ENCODE peak calls at places on chromosome 22, in ten cellular contexts. One of them, this sample, is unnamed. For H3K36me3, the result is how much of the 10 kb centered on the place peaks cover.

GRCh38 chr22:46359362-46359761 is 23.8 kb downstream of the TRMU start:
- DNase-seq in BJ: no peak
- DNase-seq in small intestine: no peak
- DNase-seq in Caco-2: no peak
- DNase-seq in heart left ventricle: peak
- DNase-seq in K562: no peak
- DNase-seq in cardiac muscle cell: no peak
- DNase-seq in Peyer's patch: no peak
- DNase-seq in ovary: no peak
- DNase-seq in CD8-positive, alpha-beta memory T cell: no peak
- DNase-seq in this sample: no peak

GRCh38 chr22:37157516-37158289 is 8.0 kb upstream of the IL2RB start:
- DNase-seq in Peyer's patch: no peak
- DNase-seq in BJ: no peak
- DNase-seq in Caco-2: no peak
- DNase-seq in heart left ventricle: no peak
- DNase-seq in small intestine: no peak
- DNase-seq in K562: no peak
- DNase-seq in ovary: no peak
- DNase-seq in CD8-positive, alpha-beta memory T cell: no peak
- DNase-seq in cardiac muscle cell: no peak
- DNase-seq in this sample: no peak

GRCh38 chr22:34105461-34106062 is 185.3 kb upstream of the LARGE1 start:
- DNase-seq in Peyer's patch: peak
- DNase-seq in cardiac muscle cell: peak
- DNase-seq in BJ: no peak
- DNase-seq in ovary: peak
- DNase-seq in Caco-2: peak
- DNase-seq in small intestine: peak
- DNase-seq in K562: no peak
- DNase-seq in CD8-positive, alpha-beta memory T cell: no peak
- DNase-seq in heart left ventricle: no peak
- DNase-seq in this sample: peak

GRCh38 chr22:31973739-31974138 is 29.4 kb downstream of the YWHAH start:
- DNase-seq in Peyer's patch: peak
- DNase-seq in ovary: no peak
- DNase-seq in BJ: no peak
- DNase-seq in CD8-positive, alpha-beta memory T cell: no peak
- DNase-seq in heart left ventricle: no peak
- DNase-seq in K562: no peak
- DNase-seq in small intestine: peak
- DNase-seq in Caco-2: no peak
- DNase-seq in cardiac muscle cell: no peak
- DNase-seq in this sample: no peak

GRCh38 chr22:35977136-35977535 is 51.5 kb downstream of the RBFOX2 start:
- DNase-seq in Caco-2: no peak
- DNase-seq in K562: no peak
- DNase-seq in heart left ventricle: no peak
- DNase-seq in BJ: no peak
- DNase-seq in cardiac muscle cell: no peak
- DNase-seq in Peyer's patch: no peak
- DNase-seq in CD8-positive, alpha-beta memory T cell: no peak
- DNase-seq in small intestine: no peak
- DNase-seq in ovary: no peak
- DNase-seq in this sample: no peak

GRCh38 chr22:27170491-27170890 is 513.1 kb downstream of the MIAT start:
- DNase-seq in Caco-2: no peak
- DNase-seq in CD8-positive, alpha-beta memory T cell: no peak
- DNase-seq in small intestine: no peak
- DNase-seq in BJ: no peak
- DNase-seq in K562: no peak
- DNase-seq in Peyer's patch: no peak
- DNase-seq in heart left ventricle: no peak
- DNase-seq in ovary: peak
- DNase-seq in cardiac muscle cell: no peak
- DNase-seq in this sample: peak

GRCh38 chr22:46592390-46592872 is 27.8 kb upstream of the GRAMD4 start:
- DNase-seq in CD8-positive, alpha-beta memory T cell: peak
- DNase-seq in Caco-2: no peak
- DNase-seq in K562: no peak
- DNase-seq in cardiac muscle cell: no peak
- DNase-seq in Peyer's patch: no peak
- DNase-seq in BJ: peak
- DNase-seq in small intestine: no peak
- DNase-seq in ovary: no peak
- DNase-seq in heart left ventricle: no peak
- DNase-seq in this sample: no peak

GRCh38 chr22:30208631-30209603 is 37.6 kb downstream of the LIF start:
- DNase-seq in ovary: peak
- DNase-seq in Caco-2: peak
- DNase-seq in cardiac muscle cell: no peak
- DNase-seq in heart left ventricle: peak
- DNase-seq in BJ: no peak
- DNase-seq in small intestine: peak
- DNase-seq in K562: peak
- DNase-seq in CD8-positive, alpha-beta memory T cell: no peak
- DNase-seq in Peyer's patch: no peak
- DNase-seq in this sample: peak

GRCh38 chr22:30813936-30814335 is 119.3 kb downstream of the OSBP2 start:
- DNase-seq in BJ: no peak
- DNase-seq in CD8-positive, alpha-beta memory T cell: no peak
- DNase-seq in K562: no peak
- DNase-seq in Peyer's patch: no peak
- DNase-seq in small intestine: no peak
- DNase-seq in heart left ventricle: no peak
- DNase-seq in ovary: no peak
- DNase-seq in cardiac muscle cell: no peak
- DNase-seq in Caco-2: no peak
- DNase-seq in this sample: no peak

GRCh38 chr22:19405652-19406051 is 25.9 kb downstream of the HIRA start:
- DNase-seq in small intestine: no peak
- DNase-seq in Peyer's patch: no peak
- DNase-seq in K562: no peak
- DNase-seq in CD8-positive, alpha-beta memory T cell: no peak
- DNase-seq in heart left ventricle: no peak
- DNase-seq in Caco-2: no peak
- DNase-seq in BJ: no peak
- DNase-seq in ovary: no peak
- DNase-seq in cardiac muscle cell: no peak
- DNase-seq in this sample: no peak

GRCh38 chr22:19405133-19405532 is 26.4 kb downstream of the HIRA start:
- DNase-seq in ovary: no peak
- DNase-seq in small intestine: no peak
- DNase-seq in heart left ventricle: no peak
- DNase-seq in CD8-positive, alpha-beta memory T cell: no peak
- DNase-seq in cardiac muscle cell: no peak
- DNase-seq in K562: no peak
- DNase-seq in Peyer's patch: no peak
- DNase-seq in Caco-2: no peak
- DNase-seq in BJ: no peak
- DNase-seq in this sample: no peak

GRCh38 chr22:19407649-19408606 is 23.6 kb downstream of the HIRA start:
- DNase-seq in Peyer's patch: peak
- DNase-seq in ovary: no peak
- DNase-seq in Caco-2: no peak
- DNase-seq in small intestine: peak
- DNase-seq in heart left ventricle: no peak
- DNase-seq in cardiac muscle cell: peak
- DNase-seq in BJ: no peak
- DNase-seq in CD8-positive, alpha-beta memory T cell: no peak
- DNase-seq in K562: peak
- DNase-seq in this sample: peak

GRCh38 chr22:19406281-19406811 is 25.2 kb downstream of the HIRA start:
- DNase-seq in K562: peak
- DNase-seq in Peyer's patch: no peak
- DNase-seq in Caco-2: no peak
- DNase-seq in BJ: no peak
- DNase-seq in ovary: no peak
- DNase-seq in cardiac muscle cell: no peak
- DNase-seq in heart left ventricle: no peak
- DNase-seq in CD8-positive, alpha-beta memory T cell: no peak
- DNase-seq in small intestine: no peak
- DNase-seq in this sample: no peak

GRCh38 chr22:19406846-19407245 is 24.7 kb downstream of the HIRA start:
- DNase-seq in cardiac muscle cell: peak
- DNase-seq in heart left ventricle: no peak
- DNase-seq in K562: no peak
- DNase-seq in ovary: no peak
- DNase-seq in BJ: no peak
- DNase-seq in Caco-2: no peak
- DNase-seq in small intestine: no peak
- DNase-seq in Peyer's patch: no peak
- DNase-seq in CD8-positive, alpha-beta memory T cell: no peak
- DNase-seq in this sample: no peak
- H3K36me3 ChIP-seq in cardiac muscle cell: under half
- H3K36me3 ChIP-seq in heart left ventricle: half or more
- H3K36me3 ChIP-seq in K562: half or more
- H3K36me3 ChIP-seq in ovary: under half
- H3K36me3 ChIP-seq in BJ: under half
- H3K36me3 ChIP-seq in Caco-2: under half
- H3K36me3 ChIP-seq in small intestine: under half
- H3K36me3 ChIP-seq in Peyer's patch: under half
- H3K36me3 ChIP-seq in CD8-positive, alpha-beta memory T cell: under half
- H3K36me3 ChIP-seq in this sample: half or more

DNA sequence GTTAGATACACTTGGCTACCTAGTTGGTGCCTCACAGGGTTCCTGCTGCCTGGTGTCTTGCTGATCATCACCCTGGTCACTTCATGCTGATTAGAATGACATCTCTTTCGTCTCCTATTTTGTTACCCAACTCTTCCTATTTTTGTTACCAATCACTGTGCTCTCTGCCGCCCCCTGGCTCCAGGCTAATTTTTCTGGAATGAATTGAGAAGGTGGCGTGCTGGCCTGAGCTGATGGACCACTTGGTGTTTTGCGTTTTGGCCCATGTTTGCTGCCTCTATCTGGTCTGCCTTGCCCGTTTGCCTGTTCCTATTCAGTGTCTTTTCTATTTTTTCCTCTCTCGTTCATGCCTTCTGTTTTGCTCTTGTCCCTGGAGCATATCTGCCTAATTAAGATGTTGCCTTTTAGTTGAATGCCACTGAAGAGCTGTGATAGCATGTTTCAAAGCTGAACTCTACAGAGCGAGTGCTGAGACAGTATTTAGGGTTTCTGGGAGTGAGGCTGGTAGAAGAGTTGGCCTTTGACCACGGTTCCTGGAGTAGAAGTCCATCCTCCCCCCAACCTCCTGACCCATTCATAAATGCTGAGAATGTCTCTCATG is 5.9 kb upstream of the ATF4 start:
- DNase-seq in cardiac muscle cell: peak
- DNase-seq in small intestine: peak
- DNase-seq in ovary: peak
- DNase-seq in Caco-2: peak
- DNase-seq in BJ: no peak
- DNase-seq in heart left ventricle: peak
- DNase-seq in Peyer's patch: peak
- DNase-seq in CD8-positive, alpha-beta memory T cell: no peak
- DNase-seq in K562: no peak
- DNase-seq in this sample: peak
- H3K36me3 ChIP-seq in cardiac muscle cell: half or more
- H3K36me3 ChIP-seq in small intestine: under half
- H3K36me3 ChIP-seq in ovary: under half
- H3K36me3 ChIP-seq in Caco-2: under half
- H3K36me3 ChIP-seq in BJ: under half
- H3K36me3 ChIP-seq in heart left ventricle: half or more
- H3K36me3 ChIP-seq in Peyer's patch: under half
- H3K36me3 ChIP-seq in CD8-positive, alpha-beta memory T cell: half or more
- H3K36me3 ChIP-seq in K562: half or more
- H3K36me3 ChIP-seq in this sample: half or more

GRCh38 chr22:17867160-17867785 is 93.0 kb upstream of the BID start:
- DNase-seq in CD8-positive, alpha-beta memory T cell: no peak
- DNase-seq in heart left ventricle: peak
- DNase-seq in K562: peak
- DNase-seq in BJ: no peak
- DNase-seq in ovary: peak
- DNase-seq in cardiac muscle cell: no peak
- DNase-seq in Caco-2: no peak
- DNase-seq in small intestine: peak
- DNase-seq in Peyer's patch: peak
- DNase-seq in this sample: peak

GRCh38 chr22:17868771-17869170 is 94.5 kb upstream of the BID start:
- DNase-seq in ovary: no peak
- DNase-seq in small intestine: no peak
- DNase-seq in Caco-2: no peak
- DNase-seq in heart left ventricle: no peak
- DNase-seq in cardiac muscle cell: no peak
- DNase-seq in CD8-positive, alpha-beta memory T cell: no peak
- DNase-seq in K562: no peak
- DNase-seq in BJ: no peak
- DNase-seq in Peyer's patch: no peak
- DNase-seq in this sample: peak

GRCh38 chr22:17871726-17872458 is 97.6 kb upstream of the BID start:
- DNase-seq in K562: no peak
- DNase-seq in Peyer's patch: no peak
- DNase-seq in cardiac muscle cell: no peak
- DNase-seq in CD8-positive, alpha-beta memory T cell: no peak
- DNase-seq in ovary: no peak
- DNase-seq in Caco-2: no peak
- DNase-seq in small intestine: no peak
- DNase-seq in heart left ventricle: no peak
- DNase-seq in BJ: no peak
- DNase-seq in this sample: no peak

GRCh38 chr22:17870408-17870807 is 96.1 kb upstream of the BID start:
- DNase-seq in Peyer's patch: peak
- DNase-seq in Caco-2: no peak
- DNase-seq in CD8-positive, alpha-beta memory T cell: no peak
- DNase-seq in heart left ventricle: no peak
- DNase-seq in ovary: no peak
- DNase-seq in small intestine: peak
- DNase-seq in cardiac muscle cell: no peak
- DNase-seq in BJ: no peak
- DNase-seq in K562: no peak
- DNase-seq in this sample: no peak

GRCh38 chr22:17869285-17870096 is 95.2 kb upstream of the BID start:
- DNase-seq in CD8-positive, alpha-beta memory T cell: no peak
- DNase-seq in ovary: no peak
- DNase-seq in Peyer's patch: no peak
- DNase-seq in small intestine: peak
- DNase-seq in cardiac muscle cell: no peak
- DNase-seq in K562: no peak
- DNase-seq in heart left ventricle: no peak
- DNase-seq in BJ: no peak
- DNase-seq in Caco-2: no peak
- DNase-seq in this sample: no peak
- H3K36me3 ChIP-seq in CD8-positive, alpha-beta memory T cell: under half
- H3K36me3 ChIP-seq in ovary: under half
- H3K36me3 ChIP-seq in Peyer's patch: under half
- H3K36me3 ChIP-seq in small intestine: under half
- H3K36me3 ChIP-seq in cardiac muscle cell: under half
- H3K36me3 ChIP-seq in K562: half or more
- H3K36me3 ChIP-seq in heart left ventricle: half or more
- H3K36me3 ChIP-seq in BJ: under half
- H3K36me3 ChIP-seq in Caco-2: under half
- H3K36me3 ChIP-seq in this sample: under half

GRCh38 chr22:49787861-49788260 is 39.8 kb downstream of the BRD1 start:
- DNase-seq in K562: no peak
- DNase-seq in Caco-2: no peak
- DNase-seq in BJ: no peak
- DNase-seq in small intestine: no peak
- DNase-seq in Peyer's patch: no peak
- DNase-seq in ovary: no peak
- DNase-seq in heart left ventricle: no peak
- DNase-seq in cardiac muscle cell: no peak
- DNase-seq in CD8-positive, alpha-beta memory T cell: no peak
- DNase-seq in this sample: no peak
- H3K36me3 ChIP-seq in K562: half or more
- H3K36me3 ChIP-seq in Caco-2: under half
- H3K36me3 ChIP-seq in BJ: under half
- H3K36me3 ChIP-seq in small intestine: under half
- H3K36me3 ChIP-seq in Peyer's patch: under half
- H3K36me3 ChIP-seq in ovary: under half
- H3K36me3 ChIP-seq in heart left ventricle: half or more
- H3K36me3 ChIP-seq in cardiac muscle cell: under half
- H3K36me3 ChIP-seq in CD8-positive, alpha-beta memory T cell: under half
- H3K36me3 ChIP-seq in this sample: half or more

This sample was measured in BE2C.